ENCODE peak calls at places on chromosomes 12 and 14, in five cellular contexts. One of them, this sample, is unnamed.

GRCh38 chr12:128570191-128571065 is 253.3 kb downstream of the SLC15A4 start:
- DNase-seq in colonic mucosa: peak; percentile 22
- DNase-seq in astrocyte: no peak
- DNase-seq in IMR-90: no peak
- DNase-seq in Panc1: no peak
- DNase-seq in this sample: no peak

GRCh38 chr14:88983755-88984154 is 159.3 kb downstream of the TTC8 start:
- DNase-seq in colonic mucosa: no peak
- DNase-seq in IMR-90: peak; percentile 97
- DNase-seq in Panc1: no peak
- DNase-seq in astrocyte: peak; percentile 97
- DNase-seq in this sample: no peak

GRCh38 chr12:87848248-87848868 is 180.8 kb downstream of the C12orf50 start:
- DNase-seq in astrocyte: peak; percentile 51
- DNase-seq in Panc1: peak; percentile 38
- DNase-seq in colonic mucosa: peak; percentile 18
- DNase-seq in IMR-90: peak; percentile 82
- DNase-seq in this sample: no peak

GRCh38 chr12:59005195-59005961 is 85.1 kb upstream of the LRIG3 start:
- DNase-seq in Panc1: no peak
- DNase-seq in IMR-90: peak; percentile 29
- DNase-seq in astrocyte: peak; percentile 6
- DNase-seq in colonic mucosa: no peak
- DNase-seq in this sample: no peak

GRCh38 chr14:22579218-22579617 is 9.8 kb downstream of the DAD1 start:
- DNase-seq in astrocyte: no peak
- DNase-seq in IMR-90: no peak
- DNase-seq in Panc1: no peak
- DNase-seq in colonic mucosa: no peak
- DNase-seq in this sample: no peak

GRCh38 chr14:57085801-57086200 is 182.9 kb downstream of the EXOC5 start:
- DNase-seq in IMR-90: no peak
- DNase-seq in Panc1: no peak
- DNase-seq in astrocyte: no peak
- DNase-seq in colonic mucosa: no peak
- DNase-seq in this sample: peak; percentile 45

GRCh38 chr12:115323223-115323905 is 639.4 kb upstream of the TBX3 start:
- DNase-seq in Panc1: no peak
- DNase-seq in IMR-90: peak; percentile 86
- DNase-seq in astrocyte: peak; percentile 54
- DNase-seq in colonic mucosa: no peak
- DNase-seq in this sample: no peak

GRCh38 chr12:130461868-130462557 is 124.3 kb downstream of the PIWIL1 start:
- DNase-seq in IMR-90: no peak
- DNase-seq in astrocyte: no peak
- DNase-seq in Panc1: no peak
- DNase-seq in colonic mucosa: no peak
- DNase-seq in this sample: peak; percentile 3

GRCh38 chr12:124517260-124518050 is 50.0 kb downstream of the NCOR2 start:
- DNase-seq in Panc1: no peak
- DNase-seq in astrocyte: no peak
- DNase-seq in colonic mucosa: peak; percentile 79
- DNase-seq in IMR-90: peak; percentile 38
- DNase-seq in this sample: peak; percentile 93

GRCh38 chr14:102344485-102344884 is 18.2 kb downstream of the CINP start:
- DNase-seq in colonic mucosa: no peak
- DNase-seq in astrocyte: no peak
- DNase-seq in Panc1: no peak
- DNase-seq in IMR-90: no peak
- DNase-seq in this sample: no peak

GRCh38 chr12:27969011-27969900 is 3.3 kb downstream of the PTHLH start:
- DNase-seq in astrocyte: peak; percentile 36
- DNase-seq in Panc1: no peak
- DNase-seq in colonic mucosa: no peak
- DNase-seq in IMR-90: peak; percentile 29
- DNase-seq in this sample: peak; percentile 67

GRCh38 chr14:91367173-91368171 is 50.1 kb downstream of the CCDC88C start:
- DNase-seq in astrocyte: peak; percentile 97
- DNase-seq in IMR-90: peak; percentile 66
- DNase-seq in colonic mucosa: no peak
- DNase-seq in Panc1: no peak
- DNase-seq in this sample: no peak

GRCh38 chr12:67339530-67339929 is 70.4 kb downstream of the CAND1 start:
- DNase-seq in colonic mucosa: no peak
- DNase-seq in Panc1: no peak
- DNase-seq in astrocyte: no peak
- DNase-seq in IMR-90: no peak
- DNase-seq in this sample: no peak

GRCh38 chr12:53752192-53752601 is 418 bp upstream of the CISTR start:
- DNase-seq in IMR-90: no peak
- DNase-seq in colonic mucosa: no peak
- DNase-seq in astrocyte: no peak
- DNase-seq in Panc1: no peak
- DNase-seq in this sample: no peak

GRCh38 chr12:30447061-30447750 is 248.5 kb downstream of the IPO8 start:
- DNase-seq in astrocyte: no peak
- DNase-seq in colonic mucosa: no peak
- DNase-seq in IMR-90: no peak
- DNase-seq in Panc1: no peak
- DNase-seq in this sample: no peak

GRCh38 chr12:13962699-13963098 is 18.7 kb downstream of the GRIN2B start:
- DNase-seq in IMR-90: no peak
- DNase-seq in Panc1: no peak
- DNase-seq in colonic mucosa: no peak
- DNase-seq in astrocyte: no peak
- DNase-seq in this sample: no peak

GRCh38 chr12:122437656-122438121 is 15.2 kb upstream of the CLIP1 start:
- DNase-seq in colonic mucosa: peak; percentile 47
- DNase-seq in astrocyte: peak; percentile 77
- DNase-seq in IMR-90: peak; percentile 84
- DNase-seq in Panc1: no peak
- DNase-seq in this sample: peak; percentile 82

GRCh38 chr14:100416921-100417451 is 93.8 kb downstream of the SLC25A47 start:
- DNase-seq in colonic mucosa: no peak
- DNase-seq in IMR-90: peak; percentile 83
- DNase-seq in Panc1: no peak
- DNase-seq in astrocyte: peak; percentile 87
- DNase-seq in this sample: no peak

GRCh38 chr14:69287096-69287991 is 27.4 kb downstream of the GALNT16 start:
- DNase-seq in Panc1: no peak
- DNase-seq in IMR-90: no peak
- DNase-seq in astrocyte: peak; percentile 31
- DNase-seq in colonic mucosa: no peak
- DNase-seq in this sample: no peak

DNA sequence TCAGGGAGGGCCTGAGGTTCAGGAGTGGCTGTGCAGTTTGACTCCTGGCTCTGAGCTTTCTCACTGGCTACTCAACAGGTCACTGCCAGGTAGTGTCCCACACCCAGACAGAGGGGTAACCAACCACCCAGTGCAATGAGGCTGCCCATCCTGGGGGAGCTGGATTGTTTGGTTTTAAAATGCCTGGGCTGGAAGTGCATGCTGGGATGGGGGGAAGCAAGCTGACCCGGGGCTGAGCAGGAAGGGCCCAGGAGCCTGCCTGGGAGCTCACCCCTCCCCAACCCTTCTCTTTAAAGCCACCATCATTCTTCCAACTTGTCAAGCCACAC is 12.6 kb upstream of the ABHD12B start:
- DNase-seq in astrocyte: no peak
- DNase-seq in IMR-90: no peak
- DNase-seq in Panc1: no peak
- DNase-seq in colonic mucosa: no peak
- DNase-seq in this sample: no peak
- H3K27ac ChIP-seq in astrocyte: peak overlapping the region; percentile 9
- H3K27ac ChIP-seq in IMR-90: peak overlapping the region; percentile 89
- H3K27ac ChIP-seq in Panc1: no peak overlapping the region
- H3K27ac ChIP-seq in colonic mucosa: no peak overlapping the region
- H3K27ac ChIP-seq in this sample: no peak overlapping the region

GRCh38 chr14:95163132-95163531 is 5.8 kb upstream of the DICER1 start:
- DNase-seq in Panc1: no peak
- DNase-seq in astrocyte: no peak
- DNase-seq in IMR-90: no peak
- DNase-seq in colonic mucosa: no peak
- DNase-seq in this sample: no peak
- H3K4me1 ChIP-seq in Panc1: no peaks in the 10 kb centered on the region
- H3K4me1 ChIP-seq in astrocyte: peaks cover under 1% of the 10 kb centered on the region
- H3K4me1 ChIP-seq in IMR-90: peaks cover under 1% of the 10 kb centered on the region
- H3K4me1 ChIP-seq in colonic mucosa: peaks cover 5% of the 10 kb centered on the region
- H3K4me1 ChIP-seq in this sample: no peaks in the 10 kb centered on the region

GRCh38 chr14:60646202-60646886 is 2.9 kb downstream of the SIX1 start:
- DNase-seq in IMR-90: no peak
- DNase-seq in astrocyte: no peak
- DNase-seq in colonic mucosa: no peak
- DNase-seq in Panc1: no peak
- DNase-seq in this sample: no peak
- H3K27me3 ChIP-seq in IMR-90: no peaks in the 10 kb centered on the region
- H3K27me3 ChIP-seq in astrocyte: peaks cover 82% of the 10 kb centered on the region
- H3K27me3 ChIP-seq in colonic mucosa: peaks cover 97% of the 10 kb centered on the region
- H3K27me3 ChIP-seq in Panc1: no peaks in the 10 kb centered on the region
- H3K27me3 ChIP-seq in this sample: peaks cover 3% of the 10 kb centered on the region

DNA sequence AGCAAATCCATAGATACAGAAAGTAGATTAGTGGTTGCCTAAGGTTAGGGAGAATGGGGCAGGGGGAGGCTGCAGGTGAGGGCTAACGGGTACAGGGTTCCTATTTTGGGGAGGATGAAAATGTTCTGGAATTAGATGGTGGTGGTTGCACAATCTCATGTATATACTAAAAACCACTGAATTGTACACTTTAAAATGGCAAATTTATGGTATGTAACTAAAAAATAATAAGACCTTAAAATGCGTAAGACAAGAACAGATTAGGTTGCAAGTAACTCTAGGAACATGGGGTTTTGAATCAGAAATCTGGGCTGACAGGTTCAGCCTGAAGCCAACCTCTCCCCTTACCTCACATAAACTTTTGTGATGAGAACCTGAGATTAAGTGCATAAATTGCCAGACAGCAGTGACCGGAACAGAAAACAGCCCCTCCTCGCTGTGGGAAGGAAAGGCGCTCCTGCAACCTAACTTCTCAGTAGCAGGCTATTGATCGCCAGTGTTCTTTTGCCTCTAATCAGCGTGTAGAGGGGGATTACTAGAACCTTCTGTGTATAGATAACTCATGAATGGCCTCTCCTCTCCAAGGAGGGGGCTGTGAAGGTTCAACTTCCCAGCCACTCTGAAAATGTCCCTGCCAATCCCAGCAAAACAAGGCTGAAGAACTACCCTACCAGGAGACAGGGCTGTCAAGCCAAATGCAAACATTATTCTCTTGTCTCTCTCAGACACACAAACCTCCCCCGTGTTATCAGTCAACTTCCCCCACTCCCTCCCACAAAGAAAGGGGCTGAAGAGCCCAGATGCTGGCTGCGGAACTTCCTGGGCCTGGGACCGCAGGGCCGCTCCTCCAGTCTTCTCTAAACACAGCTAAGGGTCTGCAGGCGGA is 1.9 kb downstream of the SSH1 start:
- DNase-seq in Panc1: no peak
- DNase-seq in IMR-90: peak; percentile 52
- DNase-seq in colonic mucosa: no peak
- DNase-seq in astrocyte: peak; percentile 34
- DNase-seq in this sample: no peak
- H3K27ac ChIP-seq in Panc1: peak overlapping the region; percentile 89
- H3K27ac ChIP-seq in IMR-90: peak overlapping the region; percentile 100
- H3K27ac ChIP-seq in colonic mucosa: peak overlapping the region; percentile 82
- H3K27ac ChIP-seq in astrocyte: peak overlapping the region; percentile 100
- H3K27ac ChIP-seq in this sample: peak overlapping the region; percentile 87

GRCh38 chr14:104680806-104681688 is 8.4 kb upstream of the INF2 start:
- DNase-seq in Panc1: no peak
- DNase-seq in IMR-90: peak; percentile 85
- DNase-seq in colonic mucosa: peak; percentile 87
- DNase-seq in astrocyte: peak; percentile 80
- DNase-seq in this sample: peak; percentile 74

GRCh38 chr14:104681689-104682074 is 7.7 kb upstream of the INF2 start:
- DNase-seq in Panc1: no peak
- DNase-seq in colonic mucosa: peak; percentile 96
- DNase-seq in astrocyte: peak; percentile 74
- DNase-seq in IMR-90: peak; percentile 81
- DNase-seq in this sample: peak; percentile 93

GRCh38 chr14:104678346-104678745 is 11.1 kb upstream of the INF2 start:
- DNase-seq in IMR-90: peak; percentile 34
- DNase-seq in colonic mucosa: peak; percentile 35
- DNase-seq in astrocyte: no peak
- DNase-seq in Panc1: no peak
- DNase-seq in this sample: peak; percentile 70

GRCh38 chr14:104678901-104679705 is 10.3 kb upstream of the INF2 start:
- DNase-seq in astrocyte: no peak
- DNase-seq in colonic mucosa: peak; percentile 23
- DNase-seq in IMR-90: no peak
- DNase-seq in Panc1: no peak
- DNase-seq in this sample: no peak

GRCh38 chr14:104680056-104680805 is 9.2 kb upstream of the INF2 start:
- DNase-seq in IMR-90: peak; percentile 85
- DNase-seq in astrocyte: peak; percentile 77
- DNase-seq in Panc1: no peak
- DNase-seq in colonic mucosa: peak; percentile 74
- DNase-seq in this sample: peak; percentile 64
- H3K4me1 ChIP-seq in IMR-90: peaks cover 43% of the 10 kb centered on the region
- H3K4me1 ChIP-seq in astrocyte: peaks cover 64% of the 10 kb centered on the region
- H3K4me1 ChIP-seq in Panc1: peaks cover 69% of the 10 kb centered on the region
- H3K4me1 ChIP-seq in colonic mucosa: peaks cover 38% of the 10 kb centered on the region
- H3K4me1 ChIP-seq in this sample: peaks cover 16% of the 10 kb centered on the region

DNA sequence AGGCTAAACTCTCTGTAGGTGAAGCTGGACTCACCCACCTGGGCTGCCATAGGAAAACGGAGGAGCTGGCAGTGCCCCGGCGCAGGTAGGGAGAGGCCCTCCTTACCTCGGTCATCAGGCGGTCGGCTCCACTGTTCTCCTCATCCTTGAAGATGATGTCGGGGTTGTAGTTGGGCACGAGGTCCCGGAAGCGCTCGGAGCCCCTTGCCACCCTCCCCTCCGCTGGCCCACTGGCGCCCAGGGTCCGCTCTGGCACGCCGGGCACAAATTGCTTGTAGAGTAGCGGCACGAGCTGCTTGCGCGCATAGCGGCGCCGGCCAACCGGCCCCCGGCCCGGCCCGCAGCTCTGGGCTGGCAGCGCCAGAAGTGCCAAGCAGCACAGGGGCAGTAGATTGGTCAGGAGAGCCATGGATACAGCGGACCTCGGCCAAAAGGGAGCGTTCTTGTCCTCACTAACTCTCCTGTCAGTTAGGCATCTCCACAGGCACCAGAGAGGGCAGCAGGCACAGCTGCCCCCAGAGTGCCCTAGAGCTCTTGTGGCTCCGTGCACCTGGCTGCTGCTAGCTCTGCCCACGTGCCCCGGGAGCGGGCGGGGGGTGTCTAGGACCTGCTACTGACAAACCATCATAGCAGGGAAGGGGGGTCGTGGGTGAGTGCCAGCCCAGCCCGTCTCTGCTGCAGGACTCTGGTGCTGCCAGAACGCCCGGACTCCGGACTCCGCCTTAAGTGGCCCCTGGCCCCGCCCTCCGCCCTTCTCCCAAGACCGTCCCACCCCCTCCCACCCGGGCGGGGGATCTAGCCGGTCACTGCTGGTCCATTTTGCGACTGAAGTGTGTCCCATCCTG is at the start of gene DHH:
- DNase-seq in IMR-90: no peak
- DNase-seq in Panc1: no peak
- DNase-seq in colonic mucosa: no peak
- DNase-seq in astrocyte: no peak
- DNase-seq in this sample: peak; percentile 83
- H3K27me3 ChIP-seq in IMR-90: peaks cover 24% of the 10 kb centered on the region
- H3K27me3 ChIP-seq in Panc1: no peaks in the 10 kb centered on the region
- H3K27me3 ChIP-seq in colonic mucosa: peaks cover 51% of the 10 kb centered on the region
- H3K27me3 ChIP-seq in astrocyte: peaks cover 51% of the 10 kb centered on the region
- H3K27me3 ChIP-seq in this sample: no peaks in the 10 kb centered on the region

This sample was measured in right cardiac atrium.